ENCODE peak calls at places on chromosomes 5 and 9, in four cellular contexts. One of them, this sample, is unnamed.

GRCh38 chr5:83072946-83073345 is 4.2 kb downstream of the TMEM167A start:
- DNase-seq in NCI-H82: no peak
- DNase-seq in natural killer cell: no peak
- DNase-seq in adipocyte: no peak
- DNase-seq in this sample: no peak

GRCh38 chr5:136192526-136193395 is at the start of gene SMIM32:
- DNase-seq in NCI-H82: peak; percentile 11
- DNase-seq in adipocyte: peak; percentile 33
- DNase-seq in natural killer cell: no peak
- DNase-seq in this sample: no peak

GRCh38 chr5:52880541-52880940 is 92.8 kb downstream of the ITGA1 start:
- DNase-seq in NCI-H82: no peak
- DNase-seq in adipocyte: no peak
- DNase-seq in natural killer cell: no peak
- DNase-seq in this sample: no peak

GRCh38 chr5:132001647-132002561 is 9.6 kb downstream of the ACSL6 start:
- DNase-seq in natural killer cell: no peak
- DNase-seq in adipocyte: peak; percentile 21
- DNase-seq in NCI-H82: no peak
- DNase-seq in this sample: peak; percentile 45

GRCh38 chr9:132651259-132651658 is 18.5 kb downstream of the DDX31 start:
- DNase-seq in adipocyte: peak; percentile 77
- DNase-seq in NCI-H82: no peak
- DNase-seq in natural killer cell: no peak
- DNase-seq in this sample: no peak

GRCh38 chr9:72958485-72959266 is 5.8 kb upstream of the ALDH1A1 start:
- DNase-seq in natural killer cell: no peak
- DNase-seq in NCI-H82: no peak
- DNase-seq in adipocyte: no peak
- DNase-seq in this sample: no peak

GRCh38 chr9:35756275-35756742 is 2.2 kb upstream of the MSMP start:
- DNase-seq in NCI-H82: no peak
- DNase-seq in natural killer cell: peak; percentile 59
- DNase-seq in adipocyte: peak; percentile 30
- DNase-seq in this sample: peak; percentile 72

GRCh38 chr5:59685806-59686205 is 207.7 kb downstream of the PDE4D start:
- DNase-seq in adipocyte: no peak
- DNase-seq in NCI-H82: peak; percentile 94
- DNase-seq in natural killer cell: no peak
- DNase-seq in this sample: no peak

GRCh38 chr5:74641014-74641777 is 668 bp upstream of the ENC1 start:
- DNase-seq in NCI-H82: peak; percentile 89
- DNase-seq in natural killer cell: peak; percentile 34
- DNase-seq in adipocyte: peak; percentile 89
- DNase-seq in this sample: peak; percentile 60

GRCh38 chr9:107486674-107487520 is 2.7 kb downstream of the KLF4 start:
- DNase-seq in adipocyte: peak; percentile 37
- DNase-seq in NCI-H82: peak; percentile 35
- DNase-seq in natural killer cell: no peak
- DNase-seq in this sample: no peak

GRCh38 chr9:114003756-114004155 is 74.3 kb downstream of the AMBP start:
- DNase-seq in adipocyte: peak; percentile 43
- DNase-seq in NCI-H82: peak; percentile 14
- DNase-seq in natural killer cell: peak; percentile 4
- DNase-seq in this sample: no peak

GRCh38 chr5:139494832-139495231 is 12.3 kb upstream of the STING1 start:
- DNase-seq in natural killer cell: no peak
- DNase-seq in NCI-H82: no peak
- DNase-seq in adipocyte: peak; percentile 42
- DNase-seq in this sample: no peak

GRCh38 chr5:125595095-125595494 is 828.1 kb upstream of the GRAMD2B start:
- DNase-seq in NCI-H82: no peak
- DNase-seq in adipocyte: peak; percentile 71
- DNase-seq in natural killer cell: no peak
- DNase-seq in this sample: peak; percentile 68

GRCh38 chr9:84667571-84668203 is 1.8 kb upstream of the NTRK2 start:
- DNase-seq in adipocyte: peak; percentile 10
- DNase-seq in NCI-H82: peak; percentile 8
- DNase-seq in natural killer cell: no peak
- DNase-seq in this sample: no peak

GRCh38 chr9:100575765-100576368 is 2.0 kb upstream of the CAVIN4 start:
- DNase-seq in natural killer cell: no peak
- DNase-seq in NCI-H82: no peak
- DNase-seq in adipocyte: peak; percentile 64
- DNase-seq in this sample: no peak

GRCh38 chr5:147188200-147189108 is 46.4 kb upstream of the STK32A start:
- DNase-seq in natural killer cell: no peak
- DNase-seq in adipocyte: peak; percentile 87
- DNase-seq in NCI-H82: peak; percentile 80
- DNase-seq in this sample: peak; percentile 82

GRCh38 chr5:99640646-99641045 is 711.8 kb upstream of the CHD1 start:
- DNase-seq in adipocyte: no peak
- DNase-seq in NCI-H82: no peak
- DNase-seq in natural killer cell: no peak
- DNase-seq in this sample: no peak

GRCh38 chr9:126965541-126966428 is 51.2 kb downstream of the RALGPS1 start:
- DNase-seq in natural killer cell: peak; percentile 29
- DNase-seq in adipocyte: peak; percentile 81
- DNase-seq in NCI-H82: peak; percentile 76
- DNase-seq in this sample: peak; percentile 60

GRCh38 chr5:143314664-143315063 is 88.8 kb downstream of the NR3C1 start:
- DNase-seq in NCI-H82: no peak
- DNase-seq in natural killer cell: no peak
- DNase-seq in adipocyte: peak; percentile 81
- DNase-seq in this sample: no peak

GRCh38 chr9:135559606-135560005 is 1.9 kb upstream of the PAEP start:
- DNase-seq in adipocyte: no peak
- DNase-seq in natural killer cell: no peak
- DNase-seq in NCI-H82: no peak
- DNase-seq in this sample: no peak

GRCh38 chr9:18480649-18481048 is 6.7 kb downstream of the ADAMTSL1 start:
- DNase-seq in natural killer cell: no peak
- DNase-seq in NCI-H82: no peak
- DNase-seq in adipocyte: peak; percentile 56
- DNase-seq in this sample: no peak

GRCh38 chr9:135051316-135052038 is 36.0 kb upstream of the OLFM1 start:
- DNase-seq in NCI-H82: no peak
- DNase-seq in adipocyte: no peak
- DNase-seq in natural killer cell: no peak
- DNase-seq in this sample: no peak

GRCh38 chr5:926416-927171 is 33.9 kb downstream of the TRIP13 start:
- DNase-seq in adipocyte: peak; percentile 27
- DNase-seq in NCI-H82: no peak
- DNase-seq in natural killer cell: no peak
- DNase-seq in this sample: peak; percentile 13

GRCh38 chr9:132144708-132145365 is 17.0 kb upstream of the NTNG2 start:
- DNase-seq in NCI-H82: no peak
- DNase-seq in natural killer cell: no peak
- DNase-seq in adipocyte: no peak
- DNase-seq in this sample: no peak

GRCh38 chr9:98034593-98035546 is 21.7 kb upstream of the NANS start:
- DNase-seq in NCI-H82: peak; percentile 88
- DNase-seq in natural killer cell: peak; percentile 82
- DNase-seq in adipocyte: peak; percentile 86
- DNase-seq in this sample: peak; percentile 88

This sample was measured in adrenal gland.